ENCODE peak calls at places on chromosomes 16 and 17, in four cellular contexts. One of them, this sample, is unnamed.

GRCh38 chr16:71709231-71709781 is 15.2 kb downstream of the PHLPP2 start:
- DNase-seq in AG04449: peak
- DNase-seq in right lobe of liver: no peak
- DNase-seq in progenitor cell of endocrine pancreas: no peak
- DNase-seq in this sample: no peak

GRCh38 chr17:61381537-61381936 is 18.1 kb upstream of the TBX2 start:
- DNase-seq in AG04449: no peak
- DNase-seq in right lobe of liver: peak
- DNase-seq in progenitor cell of endocrine pancreas: no peak
- DNase-seq in this sample: no peak

GRCh38 chr17:61436273-61436672 is 15.9 kb upstream of the TBX4 start:
- DNase-seq in AG04449: no peak
- DNase-seq in right lobe of liver: no peak
- DNase-seq in progenitor cell of endocrine pancreas: no peak
- DNase-seq in this sample: no peak

GRCh38 chr17:35046740-35047283 is 16.7 kb downstream of the RFFL start:
- DNase-seq in AG04449: no peak
- DNase-seq in right lobe of liver: no peak
- DNase-seq in progenitor cell of endocrine pancreas: no peak
- DNase-seq in this sample: no peak

GRCh38 chr16:7161886-7162285 is 170.8 kb upstream of the RBFOX1 start:
- DNase-seq in AG04449: no peak
- DNase-seq in right lobe of liver: no peak
- DNase-seq in progenitor cell of endocrine pancreas: no peak
- DNase-seq in this sample: no peak

GRCh38 chr17:75508848-75509450 is 6.4 kb downstream of the CASKIN2 start:
- DNase-seq in AG04449: no peak
- DNase-seq in right lobe of liver: peak
- DNase-seq in progenitor cell of endocrine pancreas: no peak
- DNase-seq in this sample: no peak

GRCh38 chr17:44093231-44093900 is 22.8 kb downstream of the G6PC3 start:
- DNase-seq in AG04449: no peak
- DNase-seq in right lobe of liver: no peak
- DNase-seq in progenitor cell of endocrine pancreas: no peak
- DNase-seq in this sample: peak

GRCh38 chr17:5686246-5686645 is 101.9 kb upstream of the NLRP1 start:
- DNase-seq in AG04449: no peak
- DNase-seq in right lobe of liver: no peak
- DNase-seq in progenitor cell of endocrine pancreas: no peak
- DNase-seq in this sample: no peak

GRCh38 chr17:78717431-78717980 is 64.6 kb downstream of the CYTH1 start:
- DNase-seq in AG04449: no peak
- DNase-seq in right lobe of liver: no peak
- DNase-seq in progenitor cell of endocrine pancreas: no peak
- DNase-seq in this sample: peak

GRCh38 chr16:28820016-28820415 is 2.8 kb upstream of the ATXN2L start:
- DNase-seq in AG04449: no peak
- DNase-seq in right lobe of liver: peak
- DNase-seq in progenitor cell of endocrine pancreas: no peak
- DNase-seq in this sample: no peak

GRCh38 chr16:12763517-12763916 is 40.2 kb downstream of the CPPED1 start:
- DNase-seq in AG04449: no peak
- DNase-seq in right lobe of liver: no peak
- DNase-seq in progenitor cell of endocrine pancreas: no peak
- DNase-seq in this sample: no peak

GRCh38 chr17:43140396-43141332 is 15.5 kb upstream of the BRCA1 start:
- DNase-seq in AG04449: no peak
- DNase-seq in right lobe of liver: no peak
- DNase-seq in progenitor cell of endocrine pancreas: no peak
- DNase-seq in this sample: no peak

GRCh38 chr17:71975998-71976649 is 144.7 kb upstream of the SOX9 start:
- DNase-seq in AG04449: peak
- DNase-seq in right lobe of liver: peak
- DNase-seq in progenitor cell of endocrine pancreas: no peak
- DNase-seq in this sample: peak

GRCh38 chr17:8867361-8867981 is at the start of gene PIK3R6:
- DNase-seq in AG04449: no peak
- DNase-seq in right lobe of liver: no peak
- DNase-seq in progenitor cell of endocrine pancreas: no peak
- DNase-seq in this sample: no peak

GRCh38 chr17:47301161-47301560 is 22.6 kb upstream of the EFCAB13 start:
- DNase-seq in AG04449: no peak
- DNase-seq in right lobe of liver: no peak
- DNase-seq in progenitor cell of endocrine pancreas: no peak
- DNase-seq in this sample: no peak

GRCh38 chr16:85359147-85359822 is 247.0 kb upstream of the CIBAR2 start:
- DNase-seq in AG04449: no peak
- DNase-seq in right lobe of liver: no peak
- DNase-seq in progenitor cell of endocrine pancreas: no peak
- DNase-seq in this sample: no peak

GRCh38 chr17:48835971-48836370 is 5.1 kb downstream of the CALCOCO2 start:
- DNase-seq in AG04449: no peak
- DNase-seq in right lobe of liver: no peak
- DNase-seq in progenitor cell of endocrine pancreas: no peak
- DNase-seq in this sample: no peak

GRCh38 chr17:63358111-63358839 is 87.8 kb downstream of the CYB561 start:
- DNase-seq in AG04449: peak
- DNase-seq in right lobe of liver: no peak
- DNase-seq in progenitor cell of endocrine pancreas: no peak
- DNase-seq in this sample: no peak

GRCh38 chr16:8716592-8716991 is 42.2 kb downstream of the ABAT start:
- DNase-seq in AG04449: no peak
- DNase-seq in right lobe of liver: no peak
- DNase-seq in progenitor cell of endocrine pancreas: no peak
- DNase-seq in this sample: no peak

GRCh38 chr16:47016700-47017133 is 43.2 kb upstream of the DNAJA2 start:
- DNase-seq in AG04449: no peak
- DNase-seq in right lobe of liver: no peak
- DNase-seq in progenitor cell of endocrine pancreas: no peak
- DNase-seq in this sample: no peak

GRCh38 chr16:69396187-69397061 is 10.6 kb upstream of the TERF2 start:
- DNase-seq in AG04449: peak
- DNase-seq in right lobe of liver: peak
- DNase-seq in progenitor cell of endocrine pancreas: peak
- DNase-seq in this sample: peak

GRCh38 chr17:17403899-17404576 is 72.8 kb upstream of the MED9 start:
- DNase-seq in AG04449: no peak
- DNase-seq in right lobe of liver: no peak
- DNase-seq in progenitor cell of endocrine pancreas: no peak
- DNase-seq in this sample: peak

GRCh38 chr16:24135624-24136296 is 120.4 kb upstream of the CACNG3 start:
- DNase-seq in AG04449: no peak
- DNase-seq in right lobe of liver: no peak
- DNase-seq in progenitor cell of endocrine pancreas: no peak
- DNase-seq in this sample: no peak

GRCh38 chr17:20926532-20926931 is 116.3 kb downstream of the USP22 start:
- DNase-seq in AG04449: no peak
- DNase-seq in right lobe of liver: no peak
- DNase-seq in progenitor cell of endocrine pancreas: no peak
- DNase-seq in this sample: no peak

GRCh38 chr17:67157732-67158639 is 87.0 kb downstream of the HELZ start:
- DNase-seq in AG04449: no peak
- DNase-seq in right lobe of liver: no peak
- DNase-seq in progenitor cell of endocrine pancreas: no peak
- DNase-seq in this sample: no peak

GRCh38 chr16:84082835-84083569 is 33.7 kb downstream of the MBTPS1 start:
- DNase-seq in AG04449: no peak
- DNase-seq in right lobe of liver: no peak
- DNase-seq in progenitor cell of endocrine pancreas: no peak
- DNase-seq in this sample: no peak

GRCh38 chr17:13576661-13577526 is 24.8 kb downstream of the HS3ST3A1 start:
- DNase-seq in AG04449: no peak
- DNase-seq in right lobe of liver: no peak
- DNase-seq in progenitor cell of endocrine pancreas: no peak
- DNase-seq in this sample: no peak
- TF ChIP-seq CTCF in AG04449: no peak
- TF ChIP-seq CTCF in right lobe of liver: peak
- TF ChIP-seq CTCF in progenitor cell of endocrine pancreas: no peak
- TF ChIP-seq CTCF in this sample: no peak

GRCh38 chr17:40063915-40064531 is 1.3 kb downstream of the THRA start:
- DNase-seq in AG04449: no peak
- DNase-seq in right lobe of liver: no peak
- DNase-seq in progenitor cell of endocrine pancreas: no peak
- DNase-seq in this sample: no peak

GRCh38 chr17:40060887-40061480 is 1.8 kb upstream of the THRA start:
- DNase-seq in AG04449: no peak
- DNase-seq in right lobe of liver: no peak
- DNase-seq in progenitor cell of endocrine pancreas: no peak
- DNase-seq in this sample: no peak

GRCh38 chr17:40061532-40062038 is 1.2 kb upstream of the THRA start:
- DNase-seq in AG04449: no peak
- DNase-seq in right lobe of liver: no peak
- DNase-seq in progenitor cell of endocrine pancreas: no peak
- DNase-seq in this sample: no peak

GRCh38 chr17:40063034-40063765 is 435 bp downstream of the THRA start:
- DNase-seq in AG04449: no peak
- DNase-seq in right lobe of liver: peak
- DNase-seq in progenitor cell of endocrine pancreas: peak
- DNase-seq in this sample: peak

GRCh38 chr17:40062347-40063033 is at the start of gene THRA:
- DNase-seq in AG04449: no peak
- DNase-seq in right lobe of liver: peak
- DNase-seq in progenitor cell of endocrine pancreas: peak
- DNase-seq in this sample: peak
- TF ChIP-seq CTCF in AG04449: no peak
- TF ChIP-seq CTCF in right lobe of liver: peak
- TF ChIP-seq CTCF in progenitor cell of endocrine pancreas: no peak
- TF ChIP-seq CTCF in this sample: no peak

GRCh38 chr16:57998484-57998883 is 2.0 kb downstream of the ZNF319 start:
- DNase-seq in AG04449: no peak
- DNase-seq in right lobe of liver: peak
- DNase-seq in progenitor cell of endocrine pancreas: no peak
- DNase-seq in this sample: peak

GRCh38 chr16:57999971-58000705 is at the start of gene ZNF319:
- DNase-seq in AG04449: no peak
- DNase-seq in right lobe of liver: peak
- DNase-seq in progenitor cell of endocrine pancreas: no peak
- DNase-seq in this sample: peak

GRCh38 chr16:58000706-58001676 is at the start of gene USB1:
- DNase-seq in AG04449: no peak
- DNase-seq in right lobe of liver: peak
- DNase-seq in progenitor cell of endocrine pancreas: peak
- DNase-seq in this sample: peak

GRCh38 chr16:57998992-57999365 is 1.5 kb downstream of the ZNF319 start:
- DNase-seq in AG04449: no peak
- DNase-seq in right lobe of liver: peak
- DNase-seq in progenitor cell of endocrine pancreas: no peak
- DNase-seq in this sample: peak

DNA sequence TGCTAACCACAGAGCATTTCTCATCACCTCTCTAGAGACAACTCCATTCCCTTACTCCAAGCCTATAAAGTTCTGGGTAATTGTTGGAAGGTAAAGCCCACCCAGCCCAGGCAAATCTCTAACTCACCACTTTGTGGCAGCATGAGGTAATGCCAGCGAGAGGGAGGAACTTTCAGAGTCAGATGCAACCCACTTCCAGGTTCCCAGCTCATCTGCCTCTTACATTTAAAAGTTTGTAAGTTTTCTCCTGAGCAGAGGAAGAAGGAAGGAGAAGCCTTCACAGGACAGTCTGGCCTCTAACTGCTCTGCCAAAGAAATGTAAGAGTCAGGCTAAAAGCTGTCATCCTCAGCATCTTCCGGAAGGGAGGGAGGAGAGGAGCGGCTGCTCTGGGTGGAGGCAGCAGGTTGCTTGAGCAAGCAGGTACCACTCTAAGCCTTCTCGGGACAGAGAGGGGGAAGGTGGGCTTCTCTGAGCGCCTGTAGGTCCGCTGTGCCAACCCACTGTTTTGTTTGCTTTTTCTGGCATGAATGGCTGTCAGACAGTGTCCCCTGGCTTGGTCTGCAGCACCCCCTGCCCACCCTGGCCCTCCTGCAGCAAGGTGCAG is 1.0 kb downstream of the ZNF319 start:
- DNase-seq in AG04449: no peak
- DNase-seq in right lobe of liver: peak
- DNase-seq in progenitor cell of endocrine pancreas: no peak
- DNase-seq in this sample: peak
- TF ChIP-seq CTCF in AG04449: no peak
- TF ChIP-seq CTCF in right lobe of liver: no peak
- TF ChIP-seq CTCF in progenitor cell of endocrine pancreas: no peak
- TF ChIP-seq CTCF in this sample: no peak

DNA sequence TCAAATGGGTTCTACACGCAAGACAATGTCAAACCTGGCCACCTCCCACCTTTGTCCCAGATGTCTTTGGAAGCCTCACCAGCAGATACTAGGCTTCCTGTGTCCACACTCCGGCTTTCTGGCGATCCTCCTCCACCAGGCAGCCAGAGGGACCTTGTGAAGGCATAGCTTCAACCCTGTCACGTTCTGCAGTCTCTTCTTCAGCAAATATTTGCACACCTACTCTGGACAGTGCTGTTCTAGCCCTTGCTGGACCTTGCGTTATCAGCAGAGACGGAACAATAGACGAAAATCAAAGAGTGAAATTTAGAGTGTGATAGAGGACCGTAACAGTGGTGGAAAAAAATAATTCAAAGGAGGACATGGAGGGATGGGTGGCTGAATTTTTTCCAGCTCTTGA is 38.5 kb upstream of the KIFC3 start:
- DNase-seq in AG04449: no peak
- DNase-seq in right lobe of liver: no peak
- DNase-seq in progenitor cell of endocrine pancreas: no peak
- DNase-seq in this sample: no peak
- TF ChIP-seq CTCF in AG04449: no peak
- TF ChIP-seq CTCF in right lobe of liver: no peak
- TF ChIP-seq CTCF in progenitor cell of endocrine pancreas: no peak
- TF ChIP-seq CTCF in this sample: no peak

GRCh38 chr17:55303701-55304145 is 39.0 kb downstream of the HLF start:
- DNase-seq in AG04449: no peak
- DNase-seq in right lobe of liver: no peak
- DNase-seq in progenitor cell of endocrine pancreas: no peak
- DNase-seq in this sample: no peak
- TF ChIP-seq CTCF in AG04449: no peak
- TF ChIP-seq CTCF in right lobe of liver: no peak
- TF ChIP-seq CTCF in progenitor cell of endocrine pancreas: no peak
- TF ChIP-seq CTCF in this sample: no peak

DNA sequence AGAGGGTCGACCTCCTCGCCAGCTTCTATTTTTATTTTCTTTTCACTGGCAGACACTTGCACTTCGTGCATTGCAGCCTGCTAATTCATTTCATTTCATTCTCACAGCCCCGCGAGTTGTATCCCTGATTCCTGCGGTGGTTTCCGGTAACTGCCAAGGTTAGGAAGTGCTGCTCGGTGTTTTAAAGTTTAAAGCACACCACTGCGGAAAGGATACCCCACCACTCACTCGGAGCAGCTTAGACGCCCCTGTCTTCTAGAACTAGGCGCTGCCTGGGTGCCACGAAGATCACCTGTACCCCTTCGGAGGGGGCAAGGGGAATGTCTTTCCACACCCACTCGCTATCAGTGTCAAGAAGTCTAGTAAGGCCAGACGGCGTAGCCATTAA is 513 bp downstream of the CNEP1R1 start:
- DNase-seq in AG04449: no peak
- DNase-seq in right lobe of liver: no peak
- DNase-seq in progenitor cell of endocrine pancreas: no peak
- DNase-seq in this sample: no peak
- TF ChIP-seq CTCF in AG04449: no peak
- TF ChIP-seq CTCF in right lobe of liver: no peak
- TF ChIP-seq CTCF in progenitor cell of endocrine pancreas: no peak
- TF ChIP-seq CTCF in this sample: no peak